ENCODE peak calls at places on chromosomes 3 and 15, in four cellular contexts. V is HS-5; K is stimulated activated CD4-positive, alpha-beta T cell treated with anti-CD3 and anti-CD28 coated beads, Interleukin-15, amount 100 ng/mL, for 1 hour; Z is IMR-90. R is an unnamed sample.

GRCh38 chr3:144470646-144471045 is 499.0 kb downstream of the DIPK2A start:
- DNase-seq in K (no peak), Z (no peak), V (no peak), R (no peak)

GRCh38 chr3:13205567-13206143 is 132.4 kb upstream of the IQSEC1 start:
- DNase-seq in K (no peak), Z (no peak), V (no peak), R (no peak)

GRCh38 chr3:67635257-67635656 is 19.2 kb downstream of the SUCLG2 start:
- DNase-seq in V (peak; percentile 75), K (no peak), Z (peak; percentile 96), R (no peak)

GRCh38 chr3:44117239-44117638 is 124.4 kb upstream of the TOPAZ1 start:
- DNase-seq in V (no peak), Z (no peak), K (no peak), R (no peak)

GRCh38 chr3:169841171-169841570 is 28.5 kb upstream of the LRRC34 start:
- DNase-seq in V (no peak), K (no peak), Z (no peak), R (no peak)

GRCh38 chr3:18501679-18502343 is 76.7 kb upstream of the SATB1 start:
- DNase-seq in V (no peak), K (no peak), Z (no peak), R (no peak)

GRCh38 chr3:161969867-161970266 is 473.3 kb downstream of the OTOL1 start:
- DNase-seq in V (no peak), K (no peak), Z (peak; percentile 25), R (no peak)

GRCh38 chr3:174132421-174133042 is 726.6 kb upstream of the NAALADL2 start:
- DNase-seq in Z (peak; percentile 25), V (no peak), K (no peak), R (no peak)

GRCh38 chr15:39748276-39748675 is 34.4 kb downstream of the FSIP1 start:
- DNase-seq in Z (no peak), K (no peak), V (no peak), R (no peak)

GRCh38 chr3:189270248-189270832 is 98.6 kb downstream of the TPRG1 start:
- DNase-seq in Z (peak; percentile 66), K (peak; percentile 14), V (peak; percentile 54), R (no peak)

GRCh38 chr3:127089487-127090145 is 103.3 kb upstream of the PRR23E start:
- DNase-seq in Z (no peak), K (no peak), V (no peak), R (no peak)

R was measured in cortex of kidney.